ENCODE peak calls at places on chromosomes 3 and 15, in seven cellular contexts. S is adrenal gland; N is aorta; P is GM12865; T is progenitor cell of endocrine pancreas; Z is Peyer's patch; J is stimulated activated CD4-positive, alpha-beta T cell treated with anti-CD3 and anti-CD28 coated beads, TNF-alpha, amount 100 ng/mL, for 1 hour. R is an unnamed sample.

GRCh38 chr3:55688154-55688553 is 201.0 kb upstream of the WNT5A start:
- DNase-seq in S (no peak), N (no peak), P (peak), T (no peak), Z (no peak), J (no peak), R (no peak)

GRCh38 chr15:96296264-96296663 is 34.2 kb upstream of the NR2F2 start:
- DNase-seq in S (no peak), N (no peak), P (no peak), T (no peak), Z (no peak), J (no peak), R (peak)

GRCh38 chr3:27675287-27675686 is 46.8 kb downstream of the EOMES start:
- DNase-seq in S (no peak), N (no peak), P (no peak), T (no peak), Z (no peak), J (no peak), R (peak)

GRCh38 chr15:68061578-68061977 is 7.5 kb downstream of the PIAS1 start:
- DNase-seq in S (no peak), N (no peak), P (no peak), T (no peak), Z (no peak), J (no peak), R (no peak)

GRCh38 chr3:141436180-141436579 is 50.6 kb upstream of the RASA2 start:
- DNase-seq in S (peak), N (no peak), P (no peak), T (no peak), Z (no peak), J (no peak), R (no peak)

GRCh38 chr15:74315626-74316025 is 51.8 kb downstream of the CYP11A1 start:
- DNase-seq in S (no peak), N (no peak), P (peak), T (no peak), Z (peak), J (no peak), R (peak)

GRCh38 chr3:115680802-115681345 is 57.6 kb downstream of the GAP43 start:
- DNase-seq in S (no peak), N (no peak), P (no peak), T (no peak), Z (no peak), J (no peak), R (peak)

GRCh38 chr3:113617726-113618125 is 78.7 kb downstream of the USF3 start:
- DNase-seq in S (no peak), N (no peak), P (no peak), T (no peak), Z (no peak), J (no peak), R (no peak)

GRCh38 chr3:135453333-135453732 is 512.2 kb upstream of the PPP2R3A start:
- DNase-seq in S (no peak), N (no peak), P (no peak), T (no peak), Z (no peak), J (no peak), R (no peak)

GRCh38 chr3:26279091-26279490 is 343.5 kb upstream of the LRRC3B start:
- DNase-seq in S (no peak), N (no peak), P (no peak), T (no peak), Z (no peak), J (no peak), R (no peak)

GRCh38 chr15:95086543-95087252 is 855.3 kb downstream of the MCTP2 start:
- DNase-seq in S (no peak), N (no peak), P (no peak), T (no peak), Z (no peak), J (no peak), R (peak)

R was measured in astrocyte of the hippocampus.